ENCODE peak calls at places on chromosomes 6 and 20, in five cellular contexts. P, N, W, B and R are unnamed samples.
A peak's percentile ranks its signal among the peaks of the same experiment; 100 is the strongest.

GRCh38 chr6:109513571-109514071 is 30.6 kb upstream of the ZBTB24 start:
- DNase-seq in W (no peak), P (no peak), N (no peak), B (no peak), R (no peak)

GRCh38 chr6:138107078-138107751 is at the start of gene PERP:
- DNase-seq in W (peak; percentile 75), B (peak; percentile 18), N (peak; percentile 69), P (peak; percentile 71), R (peak; percentile 80)

GRCh38 chr6:62202078-62202477 is 83.9 kb downstream of the KHDRBS2 start:
- DNase-seq in W (no peak), B (no peak), P (no peak), N (no peak), R (no peak)

GRCh38 chr20:38193586-38194105 is 28.6 kb upstream of the TGM2 start:
- DNase-seq in W (no peak), N (no peak), B (no peak), P (no peak), R (no peak)

GRCh38 chr6:36350681-36351091 is 14.0 kb upstream of the BNIP5 start:
- DNase-seq in W (no peak), N (no peak), B (no peak), P (no peak), R (no peak)

GRCh38 chr6:37302086-37302686 is 44.2 kb upstream of the TMEM217 start:
- DNase-seq in W (no peak), N (no peak), B (no peak), P (no peak), R (no peak)

GRCh38 chr6:20024316-20024673 is 187.1 kb downstream of the ID4 start:
- DNase-seq in W (no peak), P (no peak), B (no peak), N (no peak), R (no peak)

GRCh38 chr6:30156262-30156599 is 4.8 kb downstream of the TRIM10 start:
- DNase-seq in P (no peak), B (no peak), N (no peak), W (peak; percentile 36), R (no peak)

GRCh38 chr20:57620999-57621398 is 773 bp upstream of the ZBP1 start:
- DNase-seq in N (no peak), W (no peak), B (no peak), P (peak; percentile 70), R (no peak)

GRCh38 chr6:32852844-32853540 is 512 bp downstream of the TAP1 start:
- DNase-seq in W (peak; percentile 46), P (peak; percentile 72), B (no peak), N (peak; percentile 47), R (peak; percentile 70)

GRCh38 chr20:47493175-47493953 is 8.3 kb upstream of the NCOA3 start:
- DNase-seq in N (peak; percentile 21), P (peak; percentile 46), W (peak; percentile 84), B (peak; percentile 5), R (no peak)

GRCh38 chr6:82840571-82840970 is 225.1 kb downstream of the UBE3D start:
- DNase-seq in P (no peak), N (no peak), W (no peak), B (no peak), R (no peak)

GRCh38 chr6:7991992-7992815 is 72.0 kb downstream of the BLOC1S5 start:
- DNase-seq in P (peak; percentile 46), W (no peak), B (no peak), N (no peak), R (peak; percentile 72)

GRCh38 chr6:84161190-84161589 is 66.3 kb downstream of the CEP162 start:
- DNase-seq in P (no peak), W (no peak), B (no peak), N (no peak), R (no peak)

GRCh38 chr20:49385471-49385870 is 97.0 kb downstream of the KCNB1 start:
- DNase-seq in B (no peak), P (peak; percentile 7), N (no peak), W (no peak), R (no peak)

GRCh38 chr6:132483779-132484679 is 28.9 kb downstream of the STX7 start:
- DNase-seq in W (no peak), B (peak; percentile 33), P (peak; percentile 78), N (peak; percentile 17), R (peak; percentile 29)

GRCh38 chr20:39112196-39112743 is 150.1 kb downstream of the DHX35 start:
- DNase-seq in B (peak; percentile 50), N (no peak), P (peak; percentile 7), W (peak; percentile 21), R (peak; percentile 78)

GRCh38 chr6:158654498-158654897 is 4.6 kb downstream of the SYTL3 start:
- DNase-seq in W (no peak), P (no peak), B (peak; percentile 45), N (no peak), R (no peak)

GRCh38 chr6:82785206-82785605 is 280.4 kb downstream of the UBE3D start:
- DNase-seq in B (no peak), P (no peak), W (no peak), N (no peak), R (no peak)

GRCh38 chr6:169898788-169899480 is 147.5 kb downstream of the ERMARD start:
- DNase-seq in W (no peak), B (no peak), P (no peak), N (no peak), R (no peak)

GRCh38 chr6:54847799-54848597 is 1.4 kb downstream of the FAM83B start:
- DNase-seq in W (no peak), N (no peak), P (no peak), B (no peak), R (no peak)

GRCh38 chr6:105401247-105402089 is 1.4 kb downstream of the PREP start:
- DNase-seq in N (no peak), W (no peak), P (no peak), B (no peak), R (no peak)

GRCh38 chr6:152206072-152206818 is 398.8 kb downstream of the ESR1 start:
- DNase-seq in N (peak; percentile 33), B (no peak), W (no peak), P (peak; percentile 19), R (no peak)

GRCh38 chr20:33709905-33710541 is 10.1 kb downstream of the PXMP4 start:
- DNase-seq in N (no peak), B (no peak), W (no peak), P (no peak), R (no peak)

GRCh38 chr6:3749390-3749978 is 2.0 kb downstream of the PXDC1 start:
- DNase-seq in B (no peak), P (peak; percentile 23), W (peak; percentile 45), N (no peak), R (no peak)

GRCh38 chr6:31582230-31582601 is at the start of gene LTB:
- DNase-seq in B (no peak), P (peak; percentile 75), N (peak; percentile 62), W (no peak), R (no peak)

GRCh38 chr6:108778421-108779186 is 69.6 kb upstream of the ARMC2 start:
- DNase-seq in N (no peak), B (no peak), W (no peak), P (no peak), R (no peak)

GRCh38 chr20:60642546-60642945 is 609.5 kb upstream of the CDH4 start:
- DNase-seq in B (no peak), W (no peak), P (no peak), N (no peak), R (no peak)

GRCh38 chr20:56540415-56540814 is 7.4 kb downstream of the FAM209B start:
- DNase-seq in N (no peak), P (no peak), W (no peak), B (no peak), R (no peak)

GRCh38 chr6:82419859-82420258 is 56.2 kb downstream of the TPBG start:
- DNase-seq in B (no peak), P (no peak), W (no peak), N (no peak), R (no peak)

GRCh38 chr6:106643061-106643460 is 13.7 kb downstream of the QRSL1 start:
- DNase-seq in P (no peak), B (no peak), N (no peak), W (no peak), R (no peak)

GRCh38 chr6:48084201-48084600 is 26.8 kb downstream of the PTCHD4 start:
- DNase-seq in N (no peak), B (no peak), W (no peak), P (no peak), R (no peak)

GRCh38 chr20:47927385-47927851 is 142.1 kb upstream of the SULF2 start:
- DNase-seq in N (no peak), P (no peak), W (no peak), B (no peak), R (no peak)

GRCh38 chr6:36855750-36856149 is 16.5 kb upstream of the CPNE5 start:
- DNase-seq in B (no peak), N (no peak), W (no peak), P (no peak), R (no peak)

GRCh38 chr20:63409834-63410435 is 48.8 kb upstream of the CHRNA4 start:
- DNase-seq in W (no peak), B (no peak), P (no peak), N (no peak), R (no peak)